ENCODE peak calls at places on chromosome 21, in six cellular contexts. One of them, this sample, is unnamed. For H3K4me1, the result is how much of the 10 kb centered on the place peaks cover.

GRCh38 chr21:23853796-23854379 is 1753.4 kb downstream of the MRPL39 start:
- DNase-seq in upper lobe of right lung: no peak
- DNase-seq in psoas muscle: no peak
- DNase-seq in tibial nerve: no peak
- DNase-seq in uterus: no peak
- DNase-seq in breast epithelium: no peak
- DNase-seq in this sample: no peak

GRCh38 chr21:34908424-34909055 is 140.6 kb downstream of the RUNX1 start:
- DNase-seq in upper lobe of right lung: no peak
- DNase-seq in psoas muscle: no peak
- DNase-seq in tibial nerve: no peak
- DNase-seq in uterus: peak
- DNase-seq in breast epithelium: no peak
- DNase-seq in this sample: no peak

GRCh38 chr21:34670220-34670961 is 1.6 kb downstream of the CLIC6 start:
- DNase-seq in upper lobe of right lung: peak
- DNase-seq in psoas muscle: peak
- DNase-seq in tibial nerve: no peak
- DNase-seq in uterus: no peak
- DNase-seq in breast epithelium: no peak
- DNase-seq in this sample: no peak

GRCh38 chr21:39660596-39660995 is 47.9 kb downstream of the B3GALT5 start:
- DNase-seq in upper lobe of right lung: peak
- DNase-seq in psoas muscle: no peak
- DNase-seq in tibial nerve: no peak
- DNase-seq in uterus: peak
- DNase-seq in breast epithelium: peak
- DNase-seq in this sample: no peak

GRCh38 chr21:39696620-39697019 is 48.4 kb upstream of the IGSF5 start:
- DNase-seq in upper lobe of right lung: no peak
- DNase-seq in psoas muscle: no peak
- DNase-seq in tibial nerve: no peak
- DNase-seq in uterus: no peak
- DNase-seq in breast epithelium: no peak
- DNase-seq in this sample: no peak

GRCh38 chr21:23876925-23877558 is 1730.2 kb downstream of the MRPL39 start:
- DNase-seq in upper lobe of right lung: no peak
- DNase-seq in psoas muscle: no peak
- DNase-seq in tibial nerve: no peak
- DNase-seq in uterus: no peak
- DNase-seq in breast epithelium: no peak
- DNase-seq in this sample: no peak

GRCh38 chr21:16102113-16102512 is 372.3 kb downstream of the USP25 start:
- DNase-seq in upper lobe of right lung: no peak
- DNase-seq in psoas muscle: no peak
- DNase-seq in tibial nerve: no peak
- DNase-seq in uterus: no peak
- DNase-seq in breast epithelium: no peak
- DNase-seq in this sample: no peak

GRCh38 chr21:17987328-17987727 is 168.2 kb upstream of the C21orf91 start:
- DNase-seq in upper lobe of right lung: no peak
- DNase-seq in psoas muscle: no peak
- DNase-seq in tibial nerve: no peak
- DNase-seq in uterus: no peak
- DNase-seq in breast epithelium: no peak
- DNase-seq in this sample: no peak

GRCh38 chr21:16323586-16323985 is 593.8 kb downstream of the USP25 start:
- DNase-seq in upper lobe of right lung: no peak
- DNase-seq in psoas muscle: no peak
- DNase-seq in tibial nerve: no peak
- DNase-seq in uterus: no peak
- DNase-seq in breast epithelium: no peak
- DNase-seq in this sample: no peak

GRCh38 chr21:16983425-16983824 is 529.4 kb upstream of the CXADR start:
- DNase-seq in upper lobe of right lung: no peak
- DNase-seq in psoas muscle: no peak
- DNase-seq in tibial nerve: no peak
- DNase-seq in uterus: no peak
- DNase-seq in breast epithelium: no peak
- DNase-seq in this sample: no peak

GRCh38 chr21:18499761-18500376 is 96.3 kb upstream of the TMPRSS15 start:
- DNase-seq in upper lobe of right lung: no peak
- DNase-seq in psoas muscle: no peak
- DNase-seq in tibial nerve: peak
- DNase-seq in uterus: no peak
- DNase-seq in breast epithelium: no peak
- DNase-seq in this sample: no peak

GRCh38 chr21:21230672-21231071 is 232.5 kb downstream of the NCAM2 start:
- DNase-seq in upper lobe of right lung: no peak
- DNase-seq in psoas muscle: no peak
- DNase-seq in tibial nerve: no peak
- DNase-seq in uterus: no peak
- DNase-seq in breast epithelium: no peak
- DNase-seq in this sample: no peak

GRCh38 chr21:27581168-27581567 is 614.3 kb upstream of the ADAMTS5 start:
- DNase-seq in upper lobe of right lung: no peak
- DNase-seq in psoas muscle: no peak
- DNase-seq in tibial nerve: no peak
- DNase-seq in uterus: no peak
- DNase-seq in breast epithelium: no peak
- DNase-seq in this sample: no peak

GRCh38 chr21:35920428-35920827 is 139.9 kb downstream of the SETD4 start:
- DNase-seq in upper lobe of right lung: no peak
- DNase-seq in psoas muscle: no peak
- DNase-seq in tibial nerve: no peak
- DNase-seq in uterus: no peak
- DNase-seq in breast epithelium: no peak
- DNase-seq in this sample: no peak

GRCh38 chr21:31644648-31645047 is 14.8 kb upstream of the SOD1 start:
- DNase-seq in upper lobe of right lung: no peak
- DNase-seq in psoas muscle: no peak
- DNase-seq in tibial nerve: no peak
- DNase-seq in uterus: no peak
- DNase-seq in breast epithelium: no peak
- DNase-seq in this sample: no peak

GRCh38 chr21:27571706-27572105 is 604.8 kb upstream of the ADAMTS5 start:
- DNase-seq in upper lobe of right lung: no peak
- DNase-seq in psoas muscle: no peak
- DNase-seq in tibial nerve: no peak
- DNase-seq in uterus: no peak
- DNase-seq in breast epithelium: no peak
- DNase-seq in this sample: no peak

GRCh38 chr21:36428789-36429671 is 43.8 kb downstream of the CHAF1B start:
- DNase-seq in upper lobe of right lung: no peak
- DNase-seq in psoas muscle: no peak
- DNase-seq in tibial nerve: no peak
- DNase-seq in uterus: no peak
- DNase-seq in breast epithelium: no peak
- DNase-seq in this sample: no peak

GRCh38 chr21:31204801-31205200 is 139.3 kb downstream of the TIAM1 start:
- DNase-seq in upper lobe of right lung: no peak
- DNase-seq in psoas muscle: no peak
- DNase-seq in tibial nerve: no peak
- DNase-seq in uterus: no peak
- DNase-seq in breast epithelium: no peak
- DNase-seq in this sample: no peak

GRCh38 chr21:29501451-29501850 is 202.7 kb downstream of the BACH1 start:
- DNase-seq in upper lobe of right lung: no peak
- DNase-seq in psoas muscle: no peak
- DNase-seq in tibial nerve: no peak
- DNase-seq in uterus: no peak
- DNase-seq in breast epithelium: no peak
- DNase-seq in this sample: no peak

GRCh38 chr21:37009740-37010341 is 3.3 kb downstream of the RIPPLY3 start:
- DNase-seq in upper lobe of right lung: peak
- DNase-seq in psoas muscle: peak
- DNase-seq in tibial nerve: peak
- DNase-seq in uterus: peak
- DNase-seq in breast epithelium: peak
- DNase-seq in this sample: peak

GRCh38 chr21:34625194-34625593 is 10.3 kb upstream of the RCAN1 start:
- DNase-seq in upper lobe of right lung: no peak
- DNase-seq in psoas muscle: no peak
- DNase-seq in tibial nerve: no peak
- DNase-seq in uterus: no peak
- DNase-seq in breast epithelium: no peak
- DNase-seq in this sample: no peak

GRCh38 chr21:17467392-17467791 is 45.5 kb upstream of the CXADR start:
- DNase-seq in upper lobe of right lung: no peak
- DNase-seq in psoas muscle: no peak
- DNase-seq in tibial nerve: no peak
- DNase-seq in uterus: no peak
- DNase-seq in breast epithelium: no peak
- DNase-seq in this sample: no peak

GRCh38 chr21:16437586-16437985 is 707.8 kb downstream of the USP25 start:
- DNase-seq in upper lobe of right lung: no peak
- DNase-seq in psoas muscle: no peak
- DNase-seq in tibial nerve: no peak
- DNase-seq in uterus: no peak
- DNase-seq in breast epithelium: no peak
- DNase-seq in this sample: no peak

GRCh38 chr21:36839123-36839522 is 127.3 kb downstream of the HLCS start:
- DNase-seq in upper lobe of right lung: no peak
- DNase-seq in psoas muscle: no peak
- DNase-seq in tibial nerve: no peak
- DNase-seq in uterus: no peak
- DNase-seq in breast epithelium: no peak
- DNase-seq in this sample: no peak

GRCh38 chr21:35113064-35113463 is 64.0 kb upstream of the RUNX1 start:
- DNase-seq in upper lobe of right lung: no peak
- DNase-seq in psoas muscle: no peak
- DNase-seq in tibial nerve: no peak
- DNase-seq in uterus: no peak
- DNase-seq in breast epithelium: no peak
- DNase-seq in this sample: no peak

GRCh38 chr21:37040212-37040611 is 32.7 kb downstream of the PIGP start:
- DNase-seq in upper lobe of right lung: no peak
- DNase-seq in psoas muscle: no peak
- DNase-seq in tibial nerve: no peak
- DNase-seq in uterus: no peak
- DNase-seq in breast epithelium: no peak
- DNase-seq in this sample: no peak

GRCh38 chr21:16634522-16634914 is 878.3 kb upstream of the CXADR start:
- DNase-seq in upper lobe of right lung: no peak
- DNase-seq in psoas muscle: no peak
- DNase-seq in tibial nerve: no peak
- DNase-seq in uterus: no peak
- DNase-seq in breast epithelium: no peak
- DNase-seq in this sample: no peak

DNA sequence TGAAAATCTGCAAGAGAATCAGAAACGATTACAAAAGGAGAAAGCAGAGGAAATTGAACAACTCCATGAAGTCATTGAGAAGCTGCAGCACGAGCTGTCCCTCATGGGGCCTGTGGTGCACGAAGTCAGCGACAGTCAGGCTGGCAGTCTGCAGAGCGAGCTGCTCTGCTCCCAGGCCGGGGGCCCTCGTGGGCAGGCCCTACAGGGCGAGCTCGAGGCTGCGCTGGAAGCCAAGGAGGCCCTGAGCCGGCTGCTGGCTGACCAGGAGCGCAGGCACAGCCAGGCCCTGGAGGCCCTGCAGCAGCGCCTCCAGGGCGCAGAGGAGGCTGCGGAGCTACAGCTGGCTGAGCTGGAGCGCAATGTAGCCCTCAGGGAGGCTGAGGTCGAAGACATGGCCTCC is 47.5 kb upstream of the DIP2A start:
- DNase-seq in upper lobe of right lung: no peak
- DNase-seq in psoas muscle: peak
- DNase-seq in tibial nerve: no peak
- DNase-seq in uterus: no peak
- DNase-seq in breast epithelium: no peak
- DNase-seq in this sample: no peak
- H3K4me1 ChIP-seq in upper lobe of right lung: under half
- H3K4me1 ChIP-seq in psoas muscle: under half
- H3K4me1 ChIP-seq in tibial nerve: under half
- H3K4me1 ChIP-seq in uterus: under half
- H3K4me1 ChIP-seq in breast epithelium: under half
- H3K4me1 ChIP-seq in this sample: under half

GRCh38 chr21:33238565-33239255 is 9.0 kb downstream of the IFNAR2 start:
- DNase-seq in upper lobe of right lung: no peak
- DNase-seq in psoas muscle: no peak
- DNase-seq in tibial nerve: no peak
- DNase-seq in uterus: no peak
- DNase-seq in breast epithelium: no peak
- DNase-seq in this sample: no peak
- H3K27ac ChIP-seq in upper lobe of right lung: no peak
- H3K27ac ChIP-seq in psoas muscle: no peak
- H3K27ac ChIP-seq in tibial nerve: no peak
- H3K27ac ChIP-seq in uterus: no peak
- H3K27ac ChIP-seq in breast epithelium: no peak
- H3K27ac ChIP-seq in this sample: no peak

GRCh38 chr21:43866659-43867331 is 1.8 kb downstream of the AGPAT3 start:
- DNase-seq in upper lobe of right lung: peak
- DNase-seq in psoas muscle: no peak
- DNase-seq in tibial nerve: no peak
- DNase-seq in uterus: no peak
- DNase-seq in breast epithelium: no peak
- DNase-seq in this sample: no peak

GRCh38 chr21:43865471-43866181 is 603 bp downstream of the AGPAT3 start:
- DNase-seq in upper lobe of right lung: peak
- DNase-seq in psoas muscle: peak
- DNase-seq in tibial nerve: no peak
- DNase-seq in uterus: peak
- DNase-seq in breast epithelium: no peak
- DNase-seq in this sample: no peak

GRCh38 chr21:43864806-43865470 is at the start of gene AGPAT3:
- DNase-seq in upper lobe of right lung: no peak
- DNase-seq in psoas muscle: peak
- DNase-seq in tibial nerve: no peak
- DNase-seq in uterus: no peak
- DNase-seq in breast epithelium: no peak
- DNase-seq in this sample: no peak

GRCh38 chr21:43866233-43866632 is 1.2 kb downstream of the AGPAT3 start:
- DNase-seq in upper lobe of right lung: no peak
- DNase-seq in psoas muscle: peak
- DNase-seq in tibial nerve: no peak
- DNase-seq in uterus: peak
- DNase-seq in breast epithelium: peak
- DNase-seq in this sample: no peak

DNA sequence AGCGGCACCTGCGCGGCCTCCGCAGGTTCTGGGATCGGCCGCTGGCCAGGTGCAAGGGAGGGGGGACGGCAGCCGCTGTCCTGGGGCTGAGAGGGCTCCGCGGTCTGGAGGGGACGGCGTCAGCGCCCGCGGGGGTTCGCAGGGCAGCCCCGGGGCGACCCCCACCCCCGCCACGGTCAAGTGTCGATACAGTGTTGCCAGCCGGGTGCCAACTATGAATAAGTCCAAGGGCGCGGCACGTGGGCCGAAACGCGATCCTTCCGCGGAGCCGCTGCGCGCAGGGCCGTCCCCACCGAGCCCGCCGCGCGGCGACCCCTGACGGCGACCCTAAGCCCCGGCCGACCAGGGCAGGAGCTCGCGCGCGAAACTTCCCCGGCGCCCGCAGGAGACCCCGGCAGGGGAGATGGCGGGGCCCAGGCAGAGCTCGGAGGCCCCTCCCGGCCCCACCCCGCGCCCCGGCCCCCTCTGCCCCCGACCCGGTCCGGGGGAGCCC is 664 bp upstream of the AGPAT3 start:
- DNase-seq in upper lobe of right lung: peak
- DNase-seq in psoas muscle: peak
- DNase-seq in tibial nerve: no peak
- DNase-seq in uterus: no peak
- DNase-seq in breast epithelium: peak
- DNase-seq in this sample: no peak
- H3K4me1 ChIP-seq in upper lobe of right lung: under half
- H3K4me1 ChIP-seq in psoas muscle: under half
- H3K4me1 ChIP-seq in tibial nerve: under half
- H3K4me1 ChIP-seq in uterus: under half
- H3K4me1 ChIP-seq in breast epithelium: under half
- H3K4me1 ChIP-seq in this sample: under half

GRCh38 chr21:42468511-42469131 is 27.4 kb downstream of the RSPH1 start:
- DNase-seq in upper lobe of right lung: no peak
- DNase-seq in psoas muscle: no peak
- DNase-seq in tibial nerve: no peak
- DNase-seq in uterus: no peak
- DNase-seq in breast epithelium: no peak
- DNase-seq in this sample: no peak
- H3K27ac ChIP-seq in upper lobe of right lung: no peak
- H3K27ac ChIP-seq in psoas muscle: no peak
- H3K27ac ChIP-seq in tibial nerve: no peak
- H3K27ac ChIP-seq in uterus: no peak
- H3K27ac ChIP-seq in breast epithelium: no peak
- H3K27ac ChIP-seq in this sample: no peak